ENCODE peak calls at places on chromosomes 6 and 20, in eight cellular contexts. One of them, this sample, is unnamed.

GRCh38 chr6:108966855-108967755 is 118.9 kb downstream of the ARMC2 start:
- DNase-seq in HCT116: peak; percentile 7
- DNase-seq in heart left ventricle: peak; percentile 65
- DNase-seq in BE2C: peak; percentile 68
- DNase-seq in neural progenitor cell: peak; percentile 78
- DNase-seq in A673: peak; percentile 56
- DNase-seq in PC-9: peak; percentile 77
- DNase-seq in IMR-90: peak; percentile 60
- DNase-seq in this sample: peak; percentile 75

GRCh38 chr20:59866338-59866737 is 67.1 kb downstream of the SYCP2 start:
- DNase-seq in HCT116: no peak
- DNase-seq in heart left ventricle: no peak
- DNase-seq in BE2C: no peak
- DNase-seq in neural progenitor cell: no peak
- DNase-seq in A673: no peak
- DNase-seq in PC-9: no peak
- DNase-seq in IMR-90: no peak
- DNase-seq in this sample: no peak

GRCh38 chr6:14910692-14911547 is 334.9 kb upstream of the JARID2 start:
- DNase-seq in HCT116: no peak
- DNase-seq in heart left ventricle: peak; percentile 44
- DNase-seq in BE2C: no peak
- DNase-seq in neural progenitor cell: no peak
- DNase-seq in A673: peak; percentile 33
- DNase-seq in PC-9: no peak
- DNase-seq in IMR-90: peak; percentile 43
- DNase-seq in this sample: no peak

GRCh38 chr20:50304883-50305635 is 114.4 kb downstream of the CEBPB start:
- DNase-seq in HCT116: no peak
- DNase-seq in heart left ventricle: peak; percentile 85
- DNase-seq in BE2C: peak; percentile 90
- DNase-seq in neural progenitor cell: no peak
- DNase-seq in A673: no peak
- DNase-seq in PC-9: no peak
- DNase-seq in IMR-90: peak; percentile 99
- DNase-seq in this sample: peak; percentile 34

GRCh38 chr6:32060966-32061655 is 22.9 kb downstream of the CYP21A2 start:
- DNase-seq in HCT116: no peak
- DNase-seq in heart left ventricle: no peak
- DNase-seq in BE2C: no peak
- DNase-seq in neural progenitor cell: no peak
- DNase-seq in A673: no peak
- DNase-seq in PC-9: no peak
- DNase-seq in IMR-90: no peak
- DNase-seq in this sample: no peak

GRCh38 chr6:119346450-119346849 is 3.1 kb downstream of the MAN1A1 start:
- DNase-seq in HCT116: no peak
- DNase-seq in heart left ventricle: no peak
- DNase-seq in BE2C: no peak
- DNase-seq in neural progenitor cell: no peak
- DNase-seq in A673: no peak
- DNase-seq in PC-9: no peak
- DNase-seq in IMR-90: no peak
- DNase-seq in this sample: no peak

GRCh38 chr6:41704656-41705328 is 30.6 kb downstream of the TFEB start:
- DNase-seq in HCT116: no peak
- DNase-seq in heart left ventricle: no peak
- DNase-seq in BE2C: no peak
- DNase-seq in neural progenitor cell: no peak
- DNase-seq in A673: no peak
- DNase-seq in PC-9: no peak
- DNase-seq in IMR-90: no peak
- DNase-seq in this sample: no peak

GRCh38 chr6:90610671-90611542 is 24.0 kb upstream of the MAP3K7 start:
- DNase-seq in HCT116: no peak
- DNase-seq in heart left ventricle: peak; percentile 55
- DNase-seq in BE2C: peak; percentile 37
- DNase-seq in neural progenitor cell: peak; percentile 66
- DNase-seq in A673: peak; percentile 56
- DNase-seq in PC-9: no peak
- DNase-seq in IMR-90: peak; percentile 4
- DNase-seq in this sample: peak; percentile 32

GRCh38 chr6:168134399-168135201 is 55.6 kb upstream of the FRMD1 start:
- DNase-seq in HCT116: no peak
- DNase-seq in heart left ventricle: no peak
- DNase-seq in BE2C: no peak
- DNase-seq in neural progenitor cell: no peak
- DNase-seq in A673: no peak
- DNase-seq in PC-9: no peak
- DNase-seq in IMR-90: no peak
- DNase-seq in this sample: no peak

GRCh38 chr20:2118783-2119182 is 17.2 kb downstream of the STK35 start:
- DNase-seq in HCT116: no peak
- DNase-seq in heart left ventricle: no peak
- DNase-seq in BE2C: no peak
- DNase-seq in neural progenitor cell: no peak
- DNase-seq in A673: no peak
- DNase-seq in PC-9: no peak
- DNase-seq in IMR-90: no peak
- DNase-seq in this sample: peak; percentile 83

GRCh38 chr20:62906647-62907375 is 19.5 kb downstream of the DIDO1 start:
- DNase-seq in HCT116: no peak
- DNase-seq in heart left ventricle: no peak
- DNase-seq in BE2C: no peak
- DNase-seq in neural progenitor cell: no peak
- DNase-seq in A673: no peak
- DNase-seq in PC-9: no peak
- DNase-seq in IMR-90: no peak
- DNase-seq in this sample: no peak

GRCh38 chr20:46811328-46812084 is 83.1 kb upstream of the EYA2 start:
- DNase-seq in HCT116: no peak
- DNase-seq in heart left ventricle: no peak
- DNase-seq in BE2C: no peak
- DNase-seq in neural progenitor cell: peak; percentile 26
- DNase-seq in A673: no peak
- DNase-seq in PC-9: no peak
- DNase-seq in IMR-90: no peak
- DNase-seq in this sample: peak; percentile 8

GRCh38 chr6:134455319-134455718 is 137.4 kb upstream of the SGK1 start:
- DNase-seq in HCT116: no peak
- DNase-seq in heart left ventricle: no peak
- DNase-seq in BE2C: no peak
- DNase-seq in neural progenitor cell: no peak
- DNase-seq in A673: no peak
- DNase-seq in PC-9: no peak
- DNase-seq in IMR-90: no peak
- DNase-seq in this sample: peak; percentile 45

GRCh38 chr20:36472656-36473071 is 68.7 kb upstream of the MYL9 start:
- DNase-seq in HCT116: peak; percentile 52
- DNase-seq in heart left ventricle: peak; percentile 44
- DNase-seq in BE2C: peak; percentile 43
- DNase-seq in neural progenitor cell: peak; percentile 30
- DNase-seq in A673: no peak
- DNase-seq in PC-9: peak; percentile 79
- DNase-seq in IMR-90: no peak
- DNase-seq in this sample: peak; percentile 82

GRCh38 chr20:37934634-37935010 is 31.7 kb downstream of the VSTM2L start:
- DNase-seq in HCT116: no peak
- DNase-seq in heart left ventricle: no peak
- DNase-seq in BE2C: no peak
- DNase-seq in neural progenitor cell: no peak
- DNase-seq in A673: no peak
- DNase-seq in PC-9: no peak
- DNase-seq in IMR-90: no peak
- DNase-seq in this sample: no peak

GRCh38 chr6:114537977-114538376 is 195.2 kb upstream of the HS3ST5 start:
- DNase-seq in HCT116: no peak
- DNase-seq in heart left ventricle: no peak
- DNase-seq in BE2C: no peak
- DNase-seq in neural progenitor cell: no peak
- DNase-seq in A673: no peak
- DNase-seq in PC-9: no peak
- DNase-seq in IMR-90: no peak
- DNase-seq in this sample: no peak

GRCh38 chr20:58327211-58327610 is 17.7 kb downstream of the RAB22A start:
- DNase-seq in HCT116: no peak
- DNase-seq in heart left ventricle: no peak
- DNase-seq in BE2C: no peak
- DNase-seq in neural progenitor cell: no peak
- DNase-seq in A673: no peak
- DNase-seq in PC-9: no peak
- DNase-seq in IMR-90: no peak
- DNase-seq in this sample: no peak

GRCh38 chr6:111773501-111774345 is 99.5 kb downstream of the FYN start:
- DNase-seq in HCT116: no peak
- DNase-seq in heart left ventricle: no peak
- DNase-seq in BE2C: no peak
- DNase-seq in neural progenitor cell: no peak
- DNase-seq in A673: no peak
- DNase-seq in PC-9: no peak
- DNase-seq in IMR-90: no peak
- DNase-seq in this sample: no peak

DNA sequence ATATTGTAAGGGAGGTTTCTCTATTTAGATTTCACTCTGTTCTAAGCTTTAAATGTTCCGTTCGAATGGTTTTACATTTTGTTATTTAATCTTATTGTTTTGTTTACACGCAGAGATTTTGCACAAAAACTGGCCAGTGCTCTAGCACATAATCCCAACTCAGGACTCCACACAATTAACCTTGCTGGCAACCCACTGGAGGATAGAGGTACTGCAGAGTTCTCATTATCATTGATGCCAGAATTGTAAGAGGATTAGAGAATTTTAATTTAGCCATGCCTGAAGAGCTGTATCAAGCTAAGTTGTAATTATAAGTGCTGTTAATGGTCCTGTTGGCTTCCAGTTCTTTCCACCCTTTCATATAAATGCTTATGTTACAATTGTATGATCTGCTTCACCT is 179.7 kb upstream of the SCGN start:
- DNase-seq in HCT116: no peak
- DNase-seq in heart left ventricle: no peak
- DNase-seq in BE2C: peak; percentile 22
- DNase-seq in neural progenitor cell: peak; percentile 56
- DNase-seq in A673: peak; percentile 37
- DNase-seq in PC-9: no peak
- DNase-seq in IMR-90: no peak
- DNase-seq in this sample: peak; percentile 9
- TF ChIP-seq CTCF in HCT116: no peak
- TF ChIP-seq CTCF in heart left ventricle: no peak
- TF ChIP-seq CTCF in BE2C: peak; percentile 46
- TF ChIP-seq CTCF in neural progenitor cell: peak; percentile 42
- TF ChIP-seq CTCF in A673: peak; percentile 39
- TF ChIP-seq CTCF in PC-9: peak; percentile 49
- TF ChIP-seq CTCF in IMR-90: peak; percentile 11
- TF ChIP-seq CTCF in this sample: peak; percentile 44

DNA sequence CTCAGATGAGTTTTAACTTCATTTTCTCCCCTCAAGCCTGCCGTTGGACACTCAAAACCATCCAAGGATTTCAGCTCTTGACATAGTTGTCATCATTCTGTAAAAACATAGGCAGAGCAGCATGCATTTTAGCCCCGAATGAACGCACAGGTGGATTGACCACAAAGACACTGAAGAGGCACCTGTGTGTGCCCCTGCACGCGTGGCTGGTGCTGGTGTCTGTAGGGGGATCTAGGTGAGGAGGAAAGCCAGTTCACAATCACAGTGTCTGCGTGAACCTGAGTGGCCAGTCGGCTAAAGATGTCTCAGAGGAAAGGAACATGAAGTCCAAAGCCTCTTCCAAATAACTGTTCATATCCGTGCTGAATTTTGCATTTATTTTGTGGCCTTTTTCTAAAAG is 309.2 kb downstream of the QKI start:
- DNase-seq in HCT116: no peak
- DNase-seq in heart left ventricle: no peak
- DNase-seq in BE2C: no peak
- DNase-seq in neural progenitor cell: no peak
- DNase-seq in A673: no peak
- DNase-seq in PC-9: no peak
- DNase-seq in IMR-90: no peak
- DNase-seq in this sample: no peak
- H3K4me3 ChIP-seq in HCT116: no peak overlapping the region
- H3K4me3 ChIP-seq in heart left ventricle: no peak overlapping the region
- H3K4me3 ChIP-seq in BE2C: no peak overlapping the region
- H3K4me3 ChIP-seq in neural progenitor cell: no peak overlapping the region
- H3K4me3 ChIP-seq in A673: no peak overlapping the region
- H3K4me3 ChIP-seq in PC-9: no peak overlapping the region
- H3K4me3 ChIP-seq in IMR-90: no peak overlapping the region
- H3K4me3 ChIP-seq in this sample: no peak overlapping the region

GRCh38 chr6:73054958-73055357 is 170.3 kb downstream of the KHDC1L start:
- DNase-seq in HCT116: no peak
- DNase-seq in heart left ventricle: no peak
- DNase-seq in BE2C: no peak
- DNase-seq in neural progenitor cell: no peak
- DNase-seq in A673: no peak
- DNase-seq in PC-9: no peak
- DNase-seq in IMR-90: no peak
- DNase-seq in this sample: no peak
- TF ChIP-seq CTCF in HCT116: no peak
- TF ChIP-seq CTCF in heart left ventricle: no peak
- TF ChIP-seq CTCF in BE2C: no peak
- TF ChIP-seq CTCF in neural progenitor cell: no peak
- TF ChIP-seq CTCF in A673: no peak
- TF ChIP-seq CTCF in PC-9: no peak
- TF ChIP-seq CTCF in IMR-90: no peak
- TF ChIP-seq CTCF in this sample: no peak

GRCh38 chr6:82240191-82240590 is 7.4 kb downstream of the IBTK start:
- DNase-seq in HCT116: no peak
- DNase-seq in heart left ventricle: no peak
- DNase-seq in BE2C: no peak
- DNase-seq in neural progenitor cell: peak; percentile 80
- DNase-seq in A673: no peak
- DNase-seq in PC-9: no peak
- DNase-seq in IMR-90: no peak
- DNase-seq in this sample: no peak
- H3K4me3 ChIP-seq in HCT116: no peak overlapping the region
- H3K4me3 ChIP-seq in heart left ventricle: no peak overlapping the region
- H3K4me3 ChIP-seq in BE2C: no peak overlapping the region
- H3K4me3 ChIP-seq in neural progenitor cell: no peak overlapping the region
- H3K4me3 ChIP-seq in A673: no peak overlapping the region
- H3K4me3 ChIP-seq in PC-9: no peak overlapping the region
- H3K4me3 ChIP-seq in IMR-90: no peak overlapping the region
- H3K4me3 ChIP-seq in this sample: no peak overlapping the region

GRCh38 chr6:3885262-3886036 is 36.3 kb downstream of the FAM50B start:
- DNase-seq in HCT116: peak; percentile 1
- DNase-seq in heart left ventricle: no peak
- DNase-seq in BE2C: no peak
- DNase-seq in neural progenitor cell: no peak
- DNase-seq in A673: no peak
- DNase-seq in PC-9: peak; percentile 29
- DNase-seq in IMR-90: no peak
- DNase-seq in this sample: no peak
- TF ChIP-seq CTCF in HCT116: peak; percentile 32
- TF ChIP-seq CTCF in heart left ventricle: peak; percentile 29
- TF ChIP-seq CTCF in BE2C: peak; percentile 10
- TF ChIP-seq CTCF in neural progenitor cell: peak; percentile 23
- TF ChIP-seq CTCF in A673: peak; percentile 18
- TF ChIP-seq CTCF in PC-9: peak; percentile 55
- TF ChIP-seq CTCF in IMR-90: no peak
- TF ChIP-seq CTCF in this sample: peak; percentile 23